ENCODE peak calls at places on chromosomes 13 and 19, in four cellular contexts. One of them, this sample, is unnamed.

GRCh38 chr13:80132741-80133601 is 208.0 kb downstream of the SPRY2 start:
- DNase-seq in gastrocnemius medialis: peak; percentile 59
- DNase-seq in BE2C: peak; percentile 46
- DNase-seq in vagina: no peak
- DNase-seq in this sample: no peak

GRCh38 chr19:8592231-8593009 is 15.2 kb upstream of the MYO1F start:
- DNase-seq in gastrocnemius medialis: peak; percentile 82
- DNase-seq in BE2C: peak; percentile 91
- DNase-seq in vagina: peak; percentile 97
- DNase-seq in this sample: peak; percentile 97

GRCh38 chr19:12955996-12956395 is 1.0 kb downstream of the GADD45GIP1 start:
- DNase-seq in vagina: no peak
- DNase-seq in BE2C: no peak
- DNase-seq in gastrocnemius medialis: no peak
- DNase-seq in this sample: no peak

GRCh38 chr19:15280915-15281683 is 48.9 kb upstream of the EPHX3 start:
- DNase-seq in BE2C: peak; percentile 85
- DNase-seq in gastrocnemius medialis: peak; percentile 96
- DNase-seq in vagina: no peak
- DNase-seq in this sample: no peak

GRCh38 chr13:18949489-18949761 is 232.2 kb downstream of the TUBA3C start:
- DNase-seq in vagina: no peak
- DNase-seq in BE2C: no peak
- DNase-seq in gastrocnemius medialis: no peak
- DNase-seq in this sample: no peak

GRCh38 chr13:60398949-60399589 is 2.0 kb downstream of the TDRD3 start:
- DNase-seq in gastrocnemius medialis: no peak
- DNase-seq in BE2C: no peak
- DNase-seq in vagina: no peak
- DNase-seq in this sample: no peak

GRCh38 chr13:32354040-32354439 is 38.7 kb downstream of the BRCA2 start:
- DNase-seq in gastrocnemius medialis: no peak
- DNase-seq in vagina: no peak
- DNase-seq in BE2C: no peak
- DNase-seq in this sample: no peak

GRCh38 chr13:79936368-79937136 is 404.4 kb downstream of the SPRY2 start:
- DNase-seq in gastrocnemius medialis: no peak
- DNase-seq in vagina: no peak
- DNase-seq in BE2C: peak; percentile 51
- DNase-seq in this sample: no peak

GRCh38 chr19:7869453-7869909 is 4.7 kb downstream of the PRR36 start:
- DNase-seq in gastrocnemius medialis: peak; percentile 34
- DNase-seq in BE2C: no peak
- DNase-seq in vagina: no peak
- DNase-seq in this sample: peak; percentile 84

GRCh38 chr19:15379996-15380647 is 535 bp upstream of the AKAP8 start:
- DNase-seq in gastrocnemius medialis: peak; percentile 38
- DNase-seq in vagina: no peak
- DNase-seq in BE2C: peak; percentile 69
- DNase-seq in this sample: no peak

GRCh38 chr13:71661921-71662320 is 205.1 kb downstream of the DACH1 start:
- DNase-seq in gastrocnemius medialis: no peak
- DNase-seq in BE2C: no peak
- DNase-seq in vagina: no peak
- DNase-seq in this sample: no peak

GRCh38 chr13:114077121-114077937 is 55.1 kb downstream of the RASA3 start:
- DNase-seq in BE2C: no peak
- DNase-seq in vagina: no peak
- DNase-seq in gastrocnemius medialis: peak; percentile 8
- DNase-seq in this sample: no peak

DNA sequence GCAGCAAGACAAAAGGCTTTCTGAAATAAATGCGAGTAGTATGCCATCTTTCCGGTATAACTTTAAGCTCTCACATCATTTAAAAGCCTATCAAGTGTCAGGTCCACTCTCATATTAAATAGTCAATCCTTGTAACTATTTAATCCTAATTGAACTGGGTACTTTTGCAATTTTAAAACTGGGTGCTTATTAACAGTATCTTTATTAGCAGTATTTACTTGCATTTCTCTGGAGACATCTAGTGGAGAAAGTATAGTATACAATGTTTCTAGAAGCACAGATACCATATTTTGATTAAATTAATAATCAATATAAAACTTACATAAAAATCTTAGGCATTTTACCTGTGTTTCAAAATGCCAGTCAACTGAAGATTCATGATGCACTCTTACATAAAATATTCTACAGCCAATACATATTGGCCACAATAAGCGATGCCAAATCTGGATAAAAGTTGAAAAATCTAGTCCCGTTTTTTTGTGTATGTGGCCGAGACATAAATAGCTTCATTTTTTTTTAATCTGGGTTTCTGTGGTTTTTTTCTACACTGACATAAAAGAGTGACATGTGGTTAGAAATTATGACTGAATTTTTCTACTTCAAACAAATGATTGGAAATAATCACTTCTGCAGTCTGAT is 4.3 kb upstream of the POSTN start:
- DNase-seq in vagina: no peak
- DNase-seq in gastrocnemius medialis: no peak
- DNase-seq in BE2C: no peak
- DNase-seq in this sample: no peak
- TF ChIP-seq CTCF in vagina: peak; percentile 45
- TF ChIP-seq CTCF in gastrocnemius medialis: no peak
- TF ChIP-seq CTCF in BE2C: peak; percentile 25
- TF ChIP-seq CTCF in this sample: no peak

DNA sequence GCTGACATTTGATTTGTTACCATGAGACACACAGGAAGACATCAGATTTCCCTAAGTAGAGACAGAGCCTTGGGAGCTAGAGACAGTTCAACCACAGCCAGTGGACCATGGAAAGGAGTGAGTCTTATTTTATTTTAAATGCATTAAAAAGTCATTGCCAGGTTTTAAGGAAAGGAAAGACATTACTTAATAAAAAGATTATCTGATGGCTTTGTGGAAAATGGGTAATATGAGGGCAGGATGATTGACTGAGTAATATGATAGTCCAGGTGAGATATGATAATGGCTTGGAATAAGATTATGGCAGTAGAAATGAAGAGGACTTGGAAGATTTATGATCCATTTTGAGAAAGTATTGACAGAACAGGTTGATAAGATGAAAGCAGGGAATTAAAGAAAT is 580.1 kb downstream of the GPC5 start:
- DNase-seq in gastrocnemius medialis: no peak
- DNase-seq in vagina: no peak
- DNase-seq in BE2C: no peak
- DNase-seq in this sample: no peak
- TF ChIP-seq CTCF in gastrocnemius medialis: no peak
- TF ChIP-seq CTCF in vagina: no peak
- TF ChIP-seq CTCF in BE2C: no peak
- TF ChIP-seq CTCF in this sample: no peak

GRCh38 chr13:44989071-44989889 is at the start of the genes GPALPP1 and NUFIP1:
- DNase-seq in gastrocnemius medialis: peak; percentile 94
- DNase-seq in BE2C: peak; percentile 92
- DNase-seq in vagina: peak; percentile 90
- DNase-seq in this sample: peak; percentile 89
- TF ChIP-seq CTCF in gastrocnemius medialis: peak; percentile 31
- TF ChIP-seq CTCF in BE2C: no peak
- TF ChIP-seq CTCF in vagina: peak; percentile 37
- TF ChIP-seq CTCF in this sample: no peak

GRCh38 chr19:5354403-5354802 is 13.8 kb upstream of the PTPRS start:
- DNase-seq in BE2C: peak; percentile 56
- DNase-seq in gastrocnemius medialis: no peak
- DNase-seq in vagina: no peak
- DNase-seq in this sample: no peak
- TF ChIP-seq CTCF in BE2C: peak; percentile 49
- TF ChIP-seq CTCF in gastrocnemius medialis: no peak
- TF ChIP-seq CTCF in vagina: no peak
- TF ChIP-seq CTCF in this sample: no peak